ENCODE peak calls at places on chromosome 13, in ten cellular contexts. One of them, this sample, is unnamed.

GRCh38 chr13:98488736-98489135 is 88.2 kb downstream of the STK24 start:
- DNase-seq in tibial nerve: no peak
- DNase-seq in heart right ventricle: no peak
- DNase-seq in fibroblast of mammary gland: no peak
- DNase-seq in GM12865: peak
- DNase-seq in mucosa of descending colon: no peak
- DNase-seq in fibroblast of lung: no peak
- DNase-seq in BJ: no peak
- DNase-seq in cardiac muscle cell: no peak
- DNase-seq in AG10803: no peak
- DNase-seq in this sample: no peak

GRCh38 chr13:91946498-91947070 is 548.2 kb downstream of the GPC5 start:
- DNase-seq in tibial nerve: no peak
- DNase-seq in heart right ventricle: no peak
- DNase-seq in fibroblast of mammary gland: no peak
- DNase-seq in GM12865: peak
- DNase-seq in mucosa of descending colon: peak
- DNase-seq in fibroblast of lung: peak
- DNase-seq in BJ: no peak
- DNase-seq in cardiac muscle cell: peak
- DNase-seq in AG10803: no peak
- DNase-seq in this sample: peak

GRCh38 chr13:95535243-95535642 is 17.3 kb upstream of the CLDN10 start:
- DNase-seq in tibial nerve: no peak
- DNase-seq in heart right ventricle: no peak
- DNase-seq in fibroblast of mammary gland: peak
- DNase-seq in GM12865: peak
- DNase-seq in mucosa of descending colon: no peak
- DNase-seq in fibroblast of lung: peak
- DNase-seq in BJ: no peak
- DNase-seq in cardiac muscle cell: no peak
- DNase-seq in AG10803: peak
- DNase-seq in this sample: peak

GRCh38 chr13:89910166-89910565 is 1437.3 kb upstream of the MIR17HG start:
- DNase-seq in tibial nerve: no peak
- DNase-seq in heart right ventricle: no peak
- DNase-seq in fibroblast of mammary gland: no peak
- DNase-seq in GM12865: no peak
- DNase-seq in mucosa of descending colon: no peak
- DNase-seq in fibroblast of lung: no peak
- DNase-seq in BJ: no peak
- DNase-seq in cardiac muscle cell: no peak
- DNase-seq in AG10803: no peak
- DNase-seq in this sample: no peak

GRCh38 chr13:97856001-97856675 is 97.3 kb upstream of the IPO5 start:
- DNase-seq in tibial nerve: peak
- DNase-seq in heart right ventricle: peak
- DNase-seq in fibroblast of mammary gland: peak
- DNase-seq in GM12865: peak
- DNase-seq in mucosa of descending colon: peak
- DNase-seq in fibroblast of lung: peak
- DNase-seq in BJ: no peak
- DNase-seq in cardiac muscle cell: peak
- DNase-seq in AG10803: peak
- DNase-seq in this sample: no peak

GRCh38 chr13:77724092-77724491 is 26.6 kb downstream of the SLAIN1 start:
- DNase-seq in tibial nerve: no peak
- DNase-seq in heart right ventricle: no peak
- DNase-seq in fibroblast of mammary gland: no peak
- DNase-seq in GM12865: peak
- DNase-seq in mucosa of descending colon: no peak
- DNase-seq in fibroblast of lung: no peak
- DNase-seq in BJ: no peak
- DNase-seq in cardiac muscle cell: no peak
- DNase-seq in AG10803: no peak
- DNase-seq in this sample: no peak

GRCh38 chr13:39013462-39013861 is 22.8 kb upstream of the STOML3 start:
- DNase-seq in tibial nerve: no peak
- DNase-seq in heart right ventricle: no peak
- DNase-seq in fibroblast of mammary gland: no peak
- DNase-seq in GM12865: no peak
- DNase-seq in mucosa of descending colon: no peak
- DNase-seq in fibroblast of lung: no peak
- DNase-seq in BJ: no peak
- DNase-seq in cardiac muscle cell: no peak
- DNase-seq in AG10803: no peak
- DNase-seq in this sample: no peak

GRCh38 chr13:46648166-46648607 is 95.2 kb downstream of the LRCH1 start:
- DNase-seq in tibial nerve: no peak
- DNase-seq in heart right ventricle: no peak
- DNase-seq in fibroblast of mammary gland: peak
- DNase-seq in GM12865: peak
- DNase-seq in mucosa of descending colon: peak
- DNase-seq in fibroblast of lung: no peak
- DNase-seq in BJ: no peak
- DNase-seq in cardiac muscle cell: no peak
- DNase-seq in AG10803: peak
- DNase-seq in this sample: no peak

GRCh38 chr13:48571121-48571901 is 38.4 kb upstream of the RCBTB2 start:
- DNase-seq in tibial nerve: no peak
- DNase-seq in heart right ventricle: peak
- DNase-seq in fibroblast of mammary gland: peak
- DNase-seq in GM12865: no peak
- DNase-seq in mucosa of descending colon: no peak
- DNase-seq in fibroblast of lung: peak
- DNase-seq in BJ: no peak
- DNase-seq in cardiac muscle cell: peak
- DNase-seq in AG10803: peak
- DNase-seq in this sample: peak

GRCh38 chr13:38763446-38764381 is 76.8 kb downstream of the FREM2 start:
- DNase-seq in tibial nerve: no peak
- DNase-seq in heart right ventricle: no peak
- DNase-seq in fibroblast of mammary gland: peak
- DNase-seq in GM12865: peak
- DNase-seq in mucosa of descending colon: peak
- DNase-seq in fibroblast of lung: peak
- DNase-seq in BJ: no peak
- DNase-seq in cardiac muscle cell: peak
- DNase-seq in AG10803: peak
- DNase-seq in this sample: peak

GRCh38 chr13:25840931-25841330 is 210.9 kb downstream of the SHISA2 start:
- DNase-seq in tibial nerve: no peak
- DNase-seq in heart right ventricle: no peak
- DNase-seq in fibroblast of mammary gland: no peak
- DNase-seq in GM12865: no peak
- DNase-seq in mucosa of descending colon: no peak
- DNase-seq in fibroblast of lung: no peak
- DNase-seq in BJ: no peak
- DNase-seq in cardiac muscle cell: no peak
- DNase-seq in AG10803: no peak
- DNase-seq in this sample: no peak

DNA sequence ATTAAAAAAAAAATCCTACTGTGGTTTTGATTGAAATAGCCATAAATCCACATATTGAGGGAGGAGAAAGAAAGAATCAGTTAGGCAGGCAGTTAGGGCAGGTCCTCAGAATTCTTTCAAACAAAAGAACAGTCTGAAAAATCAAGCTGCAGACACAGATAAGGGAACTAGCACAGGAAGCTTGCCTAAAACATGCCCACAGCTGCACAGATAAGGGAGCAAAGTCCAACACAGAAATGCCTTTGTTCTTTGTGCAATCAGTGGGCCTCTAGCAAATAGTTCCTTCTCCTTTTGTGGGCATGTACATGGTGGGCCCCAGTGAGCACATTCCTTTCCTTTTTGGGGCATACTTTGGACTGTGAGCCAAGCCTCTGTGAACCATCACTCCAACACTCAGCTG is 42.7 kb downstream of the UTP14C start:
- DNase-seq in tibial nerve: no peak
- DNase-seq in heart right ventricle: no peak
- DNase-seq in fibroblast of mammary gland: peak
- DNase-seq in GM12865: no peak
- DNase-seq in mucosa of descending colon: peak
- DNase-seq in fibroblast of lung: no peak
- DNase-seq in BJ: no peak
- DNase-seq in cardiac muscle cell: peak
- DNase-seq in AG10803: no peak
- DNase-seq in this sample: peak
- H3K4me3 ChIP-seq in tibial nerve: no peak
- H3K4me3 ChIP-seq in heart right ventricle: no peak
- H3K4me3 ChIP-seq in fibroblast of mammary gland: no peak
- H3K4me3 ChIP-seq in GM12865: no peak
- H3K4me3 ChIP-seq in mucosa of descending colon: no peak
- H3K4me3 ChIP-seq in fibroblast of lung: no peak
- H3K4me3 ChIP-seq in BJ: no peak
- H3K4me3 ChIP-seq in cardiac muscle cell: no peak
- H3K4me3 ChIP-seq in AG10803: no peak
- H3K4me3 ChIP-seq in this sample: no peak

GRCh38 chr13:65724261-65724660 is 1505.9 kb downstream of the PCDH9 start:
- DNase-seq in tibial nerve: no peak
- DNase-seq in heart right ventricle: no peak
- DNase-seq in fibroblast of mammary gland: peak
- DNase-seq in GM12865: no peak
- DNase-seq in mucosa of descending colon: no peak
- DNase-seq in fibroblast of lung: peak
- DNase-seq in BJ: peak
- DNase-seq in cardiac muscle cell: peak
- DNase-seq in AG10803: peak
- DNase-seq in this sample: peak
- TF ChIP-seq CTCF in tibial nerve: no peak
- TF ChIP-seq CTCF in heart right ventricle: no peak
- TF ChIP-seq CTCF in fibroblast of mammary gland: no peak
- TF ChIP-seq CTCF in GM12865: no peak
- TF ChIP-seq CTCF in mucosa of descending colon: no peak
- TF ChIP-seq CTCF in fibroblast of lung: no peak
- TF ChIP-seq CTCF in BJ: no peak
- TF ChIP-seq CTCF in cardiac muscle cell: no peak
- TF ChIP-seq CTCF in AG10803: no peak
- TF ChIP-seq CTCF in this sample: no peak

DNA sequence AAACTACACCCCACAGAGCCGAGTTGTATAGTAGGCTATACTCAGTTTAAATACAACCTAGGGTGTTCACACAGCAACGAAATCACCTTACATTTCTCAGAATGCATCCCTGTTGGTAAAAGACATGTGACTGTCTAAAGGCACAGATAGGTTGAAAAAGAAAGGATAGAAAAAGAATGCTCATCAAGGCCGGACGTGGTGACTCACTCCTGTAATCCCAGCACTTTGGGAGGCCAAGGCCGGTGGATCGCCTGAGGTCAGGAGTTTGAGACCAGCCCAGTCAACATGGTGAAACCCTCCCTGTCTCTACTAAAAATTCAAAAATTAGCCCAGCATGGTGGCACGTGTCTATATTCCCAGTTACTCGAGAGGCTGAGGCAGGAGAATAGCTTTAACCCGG is 3.8 kb upstream of the IL17D start:
- DNase-seq in tibial nerve: no peak
- DNase-seq in heart right ventricle: no peak
- DNase-seq in fibroblast of mammary gland: no peak
- DNase-seq in GM12865: no peak
- DNase-seq in mucosa of descending colon: no peak
- DNase-seq in fibroblast of lung: no peak
- DNase-seq in BJ: no peak
- DNase-seq in cardiac muscle cell: no peak
- DNase-seq in AG10803: no peak
- DNase-seq in this sample: no peak
- H3K4me3 ChIP-seq in tibial nerve: no peak
- H3K4me3 ChIP-seq in heart right ventricle: no peak
- H3K4me3 ChIP-seq in fibroblast of mammary gland: no peak
- H3K4me3 ChIP-seq in GM12865: no peak
- H3K4me3 ChIP-seq in mucosa of descending colon: no peak
- H3K4me3 ChIP-seq in fibroblast of lung: no peak
- H3K4me3 ChIP-seq in BJ: no peak
- H3K4me3 ChIP-seq in cardiac muscle cell: no peak
- H3K4me3 ChIP-seq in AG10803: no peak
- H3K4me3 ChIP-seq in this sample: no peak

GRCh38 chr13:113209880-113210421 is 538 bp downstream of the CUL4A start:
- DNase-seq in tibial nerve: no peak
- DNase-seq in heart right ventricle: no peak
- DNase-seq in fibroblast of mammary gland: peak
- DNase-seq in GM12865: peak
- DNase-seq in mucosa of descending colon: peak
- DNase-seq in fibroblast of lung: peak
- DNase-seq in BJ: no peak
- DNase-seq in cardiac muscle cell: peak
- DNase-seq in AG10803: peak
- DNase-seq in this sample: peak

GRCh38 chr13:113209336-113209879 is at the start of gene CUL4A:
- DNase-seq in tibial nerve: peak
- DNase-seq in heart right ventricle: peak
- DNase-seq in fibroblast of mammary gland: peak
- DNase-seq in GM12865: peak
- DNase-seq in mucosa of descending colon: peak
- DNase-seq in fibroblast of lung: peak
- DNase-seq in BJ: no peak
- DNase-seq in cardiac muscle cell: peak
- DNase-seq in AG10803: peak
- DNase-seq in this sample: peak

GRCh38 chr13:113210834-113211233 is 1.4 kb downstream of the CUL4A start:
- DNase-seq in tibial nerve: no peak
- DNase-seq in heart right ventricle: no peak
- DNase-seq in fibroblast of mammary gland: no peak
- DNase-seq in GM12865: no peak
- DNase-seq in mucosa of descending colon: no peak
- DNase-seq in fibroblast of lung: no peak
- DNase-seq in BJ: no peak
- DNase-seq in cardiac muscle cell: no peak
- DNase-seq in AG10803: no peak
- DNase-seq in this sample: no peak

GRCh38 chr13:113208424-113209335 is at the start of gene PCID2:
- DNase-seq in tibial nerve: peak
- DNase-seq in heart right ventricle: peak
- DNase-seq in fibroblast of mammary gland: peak
- DNase-seq in GM12865: peak
- DNase-seq in mucosa of descending colon: peak
- DNase-seq in fibroblast of lung: peak
- DNase-seq in BJ: no peak
- DNase-seq in cardiac muscle cell: peak
- DNase-seq in AG10803: peak
- DNase-seq in this sample: peak

GRCh38 chr13:113211774-113212173 is 2.4 kb downstream of the CUL4A start:
- DNase-seq in tibial nerve: no peak
- DNase-seq in heart right ventricle: no peak
- DNase-seq in fibroblast of mammary gland: no peak
- DNase-seq in GM12865: no peak
- DNase-seq in mucosa of descending colon: no peak
- DNase-seq in fibroblast of lung: no peak
- DNase-seq in BJ: no peak
- DNase-seq in cardiac muscle cell: no peak
- DNase-seq in AG10803: no peak
- DNase-seq in this sample: no peak
- TF ChIP-seq CTCF in tibial nerve: no peak
- TF ChIP-seq CTCF in heart right ventricle: peak
- TF ChIP-seq CTCF in fibroblast of mammary gland: peak
- TF ChIP-seq CTCF in GM12865: peak
- TF ChIP-seq CTCF in mucosa of descending colon: no peak
- TF ChIP-seq CTCF in fibroblast of lung: no peak
- TF ChIP-seq CTCF in BJ: no peak
- TF ChIP-seq CTCF in cardiac muscle cell: no peak
- TF ChIP-seq CTCF in AG10803: peak
- TF ChIP-seq CTCF in this sample: peak

This sample was measured in astrocyte of the spinal cord.